ENCODE peak calls at places on chromosomes 3 and 15, in seven cellular contexts. W, Q, K, N, Z, O and G are unnamed samples.

GRCh38 chr3:123627673-123628670 is 43.1 kb upstream of the HACD2 start:
- DNase-seq in W (peak), K (no peak), O (no peak), Z (no peak), N (no peak), Q (no peak), G (no peak)

GRCh38 chr3:141452773-141453172 is 34.1 kb upstream of the RASA2 start:
- DNase-seq in N (no peak), Q (no peak), W (no peak), O (no peak), K (no peak), Z (no peak), G (no peak)

GRCh38 chr3:81080608-81081007 is 680.8 kb downstream of the GBE1 start:
- DNase-seq in Z (no peak), O (no peak), N (no peak), W (no peak), Q (no peak), K (no peak), G (no peak)

GRCh38 chr3:131995936-131996335 is 38.9 kb downstream of the CPNE4 start:
- DNase-seq in K (no peak), O (no peak), N (no peak), Q (no peak), Z (no peak), W (no peak), G (no peak)

GRCh38 chr3:128316456-128316855 is 150.2 kb downstream of the DNAJB8 start:
- DNase-seq in W (no peak), K (peak), Z (no peak), O (no peak), N (no peak), Q (peak), G (no peak)

GRCh38 chr3:2823016-2823415 is 287.2 kb downstream of the IL5RA start:
- DNase-seq in W (no peak), N (peak), O (no peak), Z (peak), K (no peak), Q (no peak), G (no peak)

GRCh38 chr3:124409650-124410275 is 320.5 kb upstream of the UMPS start:
- DNase-seq in Q (no peak), Z (no peak), K (no peak), W (no peak), N (no peak), O (no peak), G (no peak)

GRCh38 chr15:69143756-69144436 is 16.5 kb upstream of the GLCE start:
- DNase-seq in N (peak), O (no peak), W (no peak), Q (peak), K (no peak), Z (no peak), G (peak)

GRCh38 chr3:172658344-172659245 is 52.3 kb downstream of the NCEH1 start:
- DNase-seq in Q (peak), W (no peak), Z (no peak), O (no peak), N (no peak), K (no peak), G (no peak)

GRCh38 chr3:46908294-46908985 is 30.9 kb downstream of the PTH1R start:
- DNase-seq in K (no peak), Z (peak), W (no peak), N (no peak), O (no peak), Q (peak), G (no peak)

GRCh38 chr3:126119008-126119675 is 35.2 kb upstream of the SLC41A3 start:
- DNase-seq in W (peak), O (no peak), Z (no peak), Q (no peak), K (no peak), N (peak), G (peak)

GRCh38 chr3:3683261-3683660 is 116.0 kb upstream of the LRRN1 start:
- DNase-seq in Q (no peak), K (no peak), N (no peak), Z (no peak), O (no peak), W (no peak), G (no peak)

GRCh38 chr15:67085818-67086649 is 20.6 kb downstream of the SMAD3 start:
- DNase-seq in Z (no peak), K (no peak), Q (peak), N (no peak), O (no peak), W (no peak), G (no peak)

GRCh38 chr3:38141952-38142273 is 3.5 kb downstream of the MYD88 start:
- DNase-seq in O (no peak), W (no peak), Z (no peak), Q (no peak), K (no peak), N (no peak), G (no peak)

GRCh38 chr3:32508731-32509130 is 6.1 kb upstream of the CMTM6 start:
- DNase-seq in Q (peak), O (no peak), W (peak), K (no peak), Z (no peak), N (no peak), G (no peak)

GRCh38 chr3:154307363-154307762 is 16.9 kb downstream of the DHX36 start:
- DNase-seq in Q (no peak), W (no peak), Z (no peak), N (no peak), O (no peak), K (no peak), G (no peak)

GRCh38 chr3:146772211-146772743 is 167.1 kb upstream of the PLSCR5 start:
- DNase-seq in O (no peak), Q (no peak), N (no peak), Z (no peak), W (no peak), K (no peak), G (no peak)

GRCh38 chr3:43249405-43249804 is 36.9 kb upstream of the SNRK start:
- DNase-seq in Z (no peak), K (no peak), W (no peak), O (no peak), Q (no peak), N (no peak), G (no peak)

GRCh38 chr15:54289590-54290136 is 311.4 kb downstream of the UNC13C start:
- DNase-seq in Q (no peak), O (no peak), N (no peak), Z (no peak), W (no peak), K (no peak), G (no peak)

GRCh38 chr15:83992356-83993031 is 243.1 kb upstream of the GOLGA6L4 start:
- DNase-seq in N (no peak), Q (no peak), W (no peak), K (no peak), Z (no peak), O (no peak), G (no peak)

GRCh38 chr3:114877378-114878118 is 269.5 kb downstream of the ZBTB20 start:
- DNase-seq in Q (peak), W (no peak), Z (peak), N (peak), K (no peak), O (no peak), G (no peak)